ENCODE peak calls at places on chromosome 22, in six cellular contexts. O is K562, J is A549, M is HepG2, V is GM12878, A is SK-N-SH. I is an unnamed sample.
A peak's percentile ranks its signal among the peaks of the same experiment; 100 is the strongest.

GRCh38 chr22:41410311-41410751 is 28.6 kb downstream of the TEF start:
- DNase-seq in M (no peak), O (no peak), J (no peak), A (no peak), V (no peak), I (no peak)

GRCh38 chr22:17319541-17319940 is 49.7 kb upstream of the CECR2 start:
- DNase-seq in M (no peak), O (peak; percentile 5), J (no peak), A (no peak), V (no peak), I (no peak)

GRCh38 chr22:50396751-50397370 is 53.7 kb downstream of the PPP6R2 start:
- DNase-seq in A (no peak), J (peak; percentile 13), O (no peak), M (peak; percentile 97), V (no peak), I (peak; percentile 20)

GRCh38 chr22:26239561-26239960 is 70.3 kb downstream of the SEZ6L start:
- DNase-seq in J (no peak), A (no peak), V (no peak), O (peak; percentile 7), M (no peak), I (no peak)

GRCh38 chr22:27397948-27398330 is 403.6 kb downstream of the MN1 start:
- DNase-seq in A (no peak), J (no peak), O (no peak), M (no peak), V (no peak), I (peak; percentile 50)

GRCh38 chr22:50030315-50031188 is 18.0 kb upstream of the IL17REL start:
- DNase-seq in A (peak; percentile 92), V (no peak), J (peak; percentile 83), O (peak; percentile 82), M (peak; percentile 44), I (peak; percentile 54)

GRCh38 chr22:24424001-24424900 is 3.1 kb upstream of the ADORA2A start:
- DNase-seq in J (no peak), O (peak; percentile 48), V (no peak), M (no peak), A (no peak), I (no peak)

GRCh38 chr22:41565403-41566054 is 4.7 kb downstream of the CSDC2 start:
- DNase-seq in A (no peak), J (peak; percentile 71), M (peak; percentile 55), O (peak; percentile 66), V (no peak), I (peak; percentile 89)

GRCh38 chr22:17578129-17578754 is 14.9 kb downstream of the SLC25A18 start:
- DNase-seq in J (no peak), M (peak; percentile 21), O (no peak), A (no peak), V (no peak), I (peak; percentile 36)

GRCh38 chr22:46737105-46737975 is 712 bp downstream of the CERK start:
- DNase-seq in J (peak; percentile 18), A (no peak), O (peak; percentile 70), V (no peak), M (no peak), I (peak; percentile 34)
- TF ChIP-seq SMC3 in J (no peak), A (no peak), O (no peak), V (no peak), M (no peak), I (no peak)

DNA sequence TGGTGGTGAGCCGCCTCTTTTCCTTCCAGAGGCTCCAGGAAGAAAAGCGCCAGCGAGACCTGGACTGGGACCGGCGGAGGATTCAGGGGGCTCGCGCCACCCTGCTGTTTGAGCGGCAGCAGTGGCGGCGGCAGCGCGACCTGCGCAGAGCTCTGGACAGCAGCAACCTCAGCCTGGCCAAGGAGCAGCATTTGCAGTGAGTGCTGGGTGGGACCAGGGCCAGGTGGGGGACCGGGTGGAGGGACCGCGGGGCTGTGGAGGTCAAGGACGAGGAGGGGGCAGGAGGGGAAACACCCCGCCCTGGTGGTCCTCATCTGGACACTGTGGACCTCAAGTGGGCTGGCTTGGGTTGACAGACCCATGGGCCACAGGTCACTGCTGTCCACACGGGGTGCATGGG is 17.4 kb downstream of the RIBC2 start:
- DNase-seq in J (no peak), O (no peak), M (no peak), V (no peak), A (peak; percentile 7), I (no peak)
- TF ChIP-seq SMC3 in J (no peak), O (no peak), M (no peak), V (no peak), A (no peak), I (no peak)

GRCh38 chr22:33119044-33119443 is 60.9 kb upstream of the SYN3 start:
- DNase-seq in A (no peak), J (no peak), O (no peak), M (no peak), V (no peak), I (no peak)

GRCh38 chr22:33114570-33114969 is 56.4 kb upstream of the SYN3 start:
- DNase-seq in A (peak; percentile 67), M (no peak), O (no peak), V (no peak), J (no peak), I (no peak)

GRCh38 chr22:33117821-33118220 is 59.6 kb upstream of the SYN3 start:
- DNase-seq in V (no peak), J (no peak), O (no peak), M (no peak), A (no peak), I (no peak)

GRCh38 chr22:33112606-33113005 is 54.4 kb upstream of the SYN3 start:
- DNase-seq in J (no peak), O (no peak), M (no peak), A (no peak), V (peak; percentile 35), I (no peak)

DNA sequence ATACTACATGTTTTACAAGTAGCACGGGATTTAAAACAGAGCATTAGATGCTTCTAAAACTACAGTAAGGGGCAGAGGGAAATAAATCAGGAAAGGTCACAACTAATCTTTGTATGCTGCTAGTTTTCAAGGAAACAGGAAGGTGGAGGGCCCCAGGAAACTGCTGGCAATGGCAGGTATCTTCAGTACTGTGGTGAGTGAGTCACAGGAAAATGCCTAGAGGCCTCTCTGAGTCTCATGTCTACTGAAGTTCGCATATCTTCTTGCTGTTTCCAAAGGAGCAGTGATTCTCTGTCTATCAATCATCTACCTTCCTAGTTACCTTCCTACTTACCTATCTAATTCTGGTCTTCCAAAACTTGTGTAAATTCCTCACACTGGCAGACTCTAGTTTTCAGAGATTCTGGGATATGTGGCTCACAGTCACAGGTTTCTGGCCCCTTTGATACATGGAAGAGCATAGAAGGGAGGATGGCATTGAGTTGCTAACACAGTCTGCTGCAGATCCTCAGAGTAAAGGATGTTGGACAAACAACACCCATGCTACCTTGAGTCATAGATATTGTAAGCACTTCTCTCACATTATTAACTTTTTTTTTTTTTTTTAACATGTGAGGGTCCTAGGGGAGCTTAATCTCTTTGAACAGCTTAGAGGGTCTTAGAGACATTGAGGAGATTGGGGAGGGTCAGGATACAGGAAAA is 58.8 kb upstream of the SYN3 start:
- DNase-seq in J (no peak), V (no peak), A (no peak), M (no peak), O (no peak), I (no peak)
- TF ChIP-seq SMC3 in J (no peak), V (no peak), A (no peak), M (no peak), O (no peak), I (no peak)

GRCh38 chr22:44483878-44484277 is 14.2 kb downstream of the RTL6 start:
- DNase-seq in J (no peak), V (no peak), O (no peak), M (no peak), A (no peak), I (no peak)

GRCh38 chr22:44475706-44476105 is 22.3 kb downstream of the RTL6 start:
- DNase-seq in J (no peak), V (no peak), A (no peak), O (no peak), M (no peak), I (no peak)

GRCh38 chr22:44485494-44485893 is 12.5 kb downstream of the RTL6 start:
- DNase-seq in O (no peak), M (no peak), J (no peak), A (no peak), V (no peak), I (no peak)

GRCh38 chr22:44484618-44485017 is 13.4 kb downstream of the RTL6 start:
- DNase-seq in O (no peak), A (no peak), M (no peak), J (no peak), V (no peak), I (no peak)

DNA sequence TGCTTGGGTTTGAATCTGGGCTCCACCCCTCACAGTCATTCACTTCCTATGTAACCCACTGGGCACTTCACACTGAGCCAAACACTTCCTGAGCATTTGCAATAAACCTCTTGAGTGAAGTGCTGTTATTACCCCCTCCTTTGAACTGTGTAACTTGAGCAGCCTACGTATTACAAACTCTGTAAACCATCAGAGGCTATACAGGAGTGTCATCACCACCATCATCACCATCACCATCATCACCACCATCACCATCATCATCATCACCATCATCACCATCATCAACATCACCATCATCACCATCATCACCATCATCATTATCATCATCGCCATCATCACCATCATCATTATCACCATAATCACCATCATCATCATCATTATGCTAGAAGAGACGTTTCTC is 18.4 kb downstream of the RTL6 start:
- DNase-seq in J (no peak), M (no peak), O (no peak), V (no peak), A (no peak), I (no peak)
- TF ChIP-seq SMC3 in J (no peak), M (no peak), O (no peak), V (no peak), A (no peak), I (no peak)

DNA sequence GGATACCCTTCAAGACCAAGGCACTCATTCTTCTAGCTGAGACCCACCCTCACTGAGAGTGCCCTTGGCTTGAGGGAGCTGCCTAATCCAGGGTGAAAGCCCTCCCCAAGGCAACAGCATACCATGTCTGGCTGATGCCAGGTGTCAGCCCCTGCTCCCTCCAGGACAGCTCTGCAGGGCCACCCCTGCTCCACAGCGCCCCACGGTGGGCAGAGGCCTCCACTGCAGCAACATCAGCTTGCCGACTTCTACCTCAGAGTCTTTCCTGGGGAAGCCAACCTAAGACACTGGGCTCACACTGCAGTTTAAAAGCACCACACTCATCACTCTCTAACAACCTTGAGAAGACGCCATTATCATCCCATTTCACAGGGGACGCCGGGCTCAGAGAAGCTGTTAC is 29.0 kb downstream of the TTLL1 start:
- DNase-seq in V (no peak), J (no peak), M (peak; percentile 32), O (peak; percentile 70), A (peak; percentile 60), I (no peak)
- TF ChIP-seq SMC3 in V (peak; percentile 23), J (peak; percentile 10), M (no peak), O (peak; percentile 64), A (no peak), I (peak; percentile 46)

GRCh38 chr22:31595271-31595670 is 66.7 kb downstream of the PISD start:
- DNase-seq in A (no peak), V (no peak), J (no peak), M (no peak), O (no peak), I (no peak)
- TF ChIP-seq SMC3 in A (no peak), V (no peak), J (no peak), M (no peak), O (no peak), I (no peak)

GRCh38 chr22:22706253-22706940 is 62.0 kb downstream of the GGTLC2 start:
- DNase-seq in O (no peak), M (no peak), A (no peak), V (no peak), J (no peak), I (no peak)
- TF ChIP-seq SMC3 in O (no peak), M (no peak), A (no peak), V (no peak), J (no peak), I (no peak)